ENCODE peak calls at places on chromosomes 12 and 14, in ten cellular contexts. One of them, this sample, is unnamed.

GRCh38 chr12:77777274-77777673 is 53.4 kb upstream of the NAV3 start:
- DNase-seq in fibroblast of the conjunctiva: no peak
- DNase-seq in brain microvascular endothelial cell: no peak
- DNase-seq in iPS-NIHi11: no peak
- DNase-seq in Calu3: no peak
- DNase-seq in mucosa of descending colon: no peak
- DNase-seq in left ventricle myocardium inferior: no peak
- DNase-seq in activated T-helper 1 cell treated with Interleukin-2 at 50 U/mL for 16 hours: no peak
- DNase-seq in GM12865: no peak
- DNase-seq in nucleus accumbens: no peak
- DNase-seq in this sample: no peak

GRCh38 chr12:19683178-19683927 is 244.1 kb downstream of the AEBP2 start:
- DNase-seq in fibroblast of the conjunctiva: no peak
- DNase-seq in brain microvascular endothelial cell: peak; percentile 59
- DNase-seq in iPS-NIHi11: no peak
- DNase-seq in Calu3: no peak
- DNase-seq in mucosa of descending colon: no peak
- DNase-seq in left ventricle myocardium inferior: no peak
- DNase-seq in activated T-helper 1 cell treated with Interleukin-2 at 50 U/mL for 16 hours: no peak
- DNase-seq in GM12865: no peak
- DNase-seq in nucleus accumbens: no peak
- DNase-seq in this sample: no peak

GRCh38 chr14:72434856-72435255 is 459.0 kb downstream of the DPF3 start:
- DNase-seq in fibroblast of the conjunctiva: no peak
- DNase-seq in brain microvascular endothelial cell: no peak
- DNase-seq in iPS-NIHi11: no peak
- DNase-seq in Calu3: no peak
- DNase-seq in mucosa of descending colon: no peak
- DNase-seq in left ventricle myocardium inferior: no peak
- DNase-seq in activated T-helper 1 cell treated with Interleukin-2 at 50 U/mL for 16 hours: no peak
- DNase-seq in GM12865: no peak
- DNase-seq in nucleus accumbens: no peak
- DNase-seq in this sample: no peak

GRCh38 chr12:51915003-51915625 is 7.8 kb downstream of the ACVRL1 start:
- DNase-seq in fibroblast of the conjunctiva: no peak
- DNase-seq in brain microvascular endothelial cell: no peak
- DNase-seq in iPS-NIHi11: no peak
- DNase-seq in Calu3: no peak
- DNase-seq in mucosa of descending colon: no peak
- DNase-seq in left ventricle myocardium inferior: no peak
- DNase-seq in activated T-helper 1 cell treated with Interleukin-2 at 50 U/mL for 16 hours: no peak
- DNase-seq in GM12865: no peak
- DNase-seq in nucleus accumbens: no peak
- DNase-seq in this sample: no peak

GRCh38 chr12:76685246-76685678 is 78.7 kb upstream of the ZDHHC17 start:
- DNase-seq in fibroblast of the conjunctiva: peak; percentile 30
- DNase-seq in brain microvascular endothelial cell: peak; percentile 28
- DNase-seq in iPS-NIHi11: peak; percentile 55
- DNase-seq in Calu3: no peak
- DNase-seq in mucosa of descending colon: peak; percentile 25
- DNase-seq in left ventricle myocardium inferior: peak; percentile 37
- DNase-seq in activated T-helper 1 cell treated with Interleukin-2 at 50 U/mL for 16 hours: no peak
- DNase-seq in GM12865: no peak
- DNase-seq in nucleus accumbens: peak; percentile 5
- DNase-seq in this sample: peak; percentile 61

GRCh38 chr12:128814411-128815261 is 9.1 kb downstream of the SLC15A4 start:
- DNase-seq in fibroblast of the conjunctiva: no peak
- DNase-seq in brain microvascular endothelial cell: no peak
- DNase-seq in iPS-NIHi11: no peak
- DNase-seq in Calu3: no peak
- DNase-seq in mucosa of descending colon: no peak
- DNase-seq in left ventricle myocardium inferior: no peak
- DNase-seq in activated T-helper 1 cell treated with Interleukin-2 at 50 U/mL for 16 hours: no peak
- DNase-seq in GM12865: no peak
- DNase-seq in nucleus accumbens: no peak
- DNase-seq in this sample: no peak

GRCh38 chr12:45644521-45644920 is 85.0 kb upstream of the ARID2 start:
- DNase-seq in fibroblast of the conjunctiva: no peak
- DNase-seq in brain microvascular endothelial cell: no peak
- DNase-seq in iPS-NIHi11: no peak
- DNase-seq in Calu3: no peak
- DNase-seq in mucosa of descending colon: peak; percentile 8
- DNase-seq in left ventricle myocardium inferior: no peak
- DNase-seq in activated T-helper 1 cell treated with Interleukin-2 at 50 U/mL for 16 hours: no peak
- DNase-seq in GM12865: peak; percentile 30
- DNase-seq in nucleus accumbens: no peak
- DNase-seq in this sample: no peak

GRCh38 chr12:12358528-12358927 is 1.6 kb downstream of the BORCS5 start:
- DNase-seq in fibroblast of the conjunctiva: no peak
- DNase-seq in brain microvascular endothelial cell: no peak
- DNase-seq in iPS-NIHi11: no peak
- DNase-seq in Calu3: no peak
- DNase-seq in mucosa of descending colon: no peak
- DNase-seq in left ventricle myocardium inferior: no peak
- DNase-seq in activated T-helper 1 cell treated with Interleukin-2 at 50 U/mL for 16 hours: no peak
- DNase-seq in GM12865: peak; percentile 49
- DNase-seq in nucleus accumbens: no peak
- DNase-seq in this sample: no peak

GRCh38 chr12:128307791-128308190 is 40.8 kb downstream of the TMEM132C start:
- DNase-seq in fibroblast of the conjunctiva: no peak
- DNase-seq in brain microvascular endothelial cell: no peak
- DNase-seq in iPS-NIHi11: no peak
- DNase-seq in Calu3: no peak
- DNase-seq in mucosa of descending colon: no peak
- DNase-seq in left ventricle myocardium inferior: no peak
- DNase-seq in activated T-helper 1 cell treated with Interleukin-2 at 50 U/mL for 16 hours: no peak
- DNase-seq in GM12865: no peak
- DNase-seq in nucleus accumbens: no peak
- DNase-seq in this sample: no peak

GRCh38 chr12:123937707-123938600 is 34.7 kb downstream of the CCDC92 start:
- DNase-seq in fibroblast of the conjunctiva: no peak
- DNase-seq in brain microvascular endothelial cell: no peak
- DNase-seq in iPS-NIHi11: no peak
- DNase-seq in Calu3: no peak
- DNase-seq in mucosa of descending colon: peak; percentile 21
- DNase-seq in left ventricle myocardium inferior: no peak
- DNase-seq in activated T-helper 1 cell treated with Interleukin-2 at 50 U/mL for 16 hours: peak; percentile 36
- DNase-seq in GM12865: no peak
- DNase-seq in nucleus accumbens: no peak
- DNase-seq in this sample: no peak

GRCh38 chr12:41439858-41440257 is 251.7 kb downstream of the PDZRN4 start:
- DNase-seq in fibroblast of the conjunctiva: no peak
- DNase-seq in brain microvascular endothelial cell: no peak
- DNase-seq in iPS-NIHi11: no peak
- DNase-seq in Calu3: no peak
- DNase-seq in mucosa of descending colon: no peak
- DNase-seq in left ventricle myocardium inferior: no peak
- DNase-seq in activated T-helper 1 cell treated with Interleukin-2 at 50 U/mL for 16 hours: no peak
- DNase-seq in GM12865: no peak
- DNase-seq in nucleus accumbens: no peak
- DNase-seq in this sample: no peak

GRCh38 chr12:99976762-99977161 is 8.0 kb downstream of the ANKS1B start:
- DNase-seq in fibroblast of the conjunctiva: no peak
- DNase-seq in brain microvascular endothelial cell: no peak
- DNase-seq in iPS-NIHi11: no peak
- DNase-seq in Calu3: no peak
- DNase-seq in mucosa of descending colon: no peak
- DNase-seq in left ventricle myocardium inferior: no peak
- DNase-seq in activated T-helper 1 cell treated with Interleukin-2 at 50 U/mL for 16 hours: no peak
- DNase-seq in GM12865: no peak
- DNase-seq in nucleus accumbens: no peak
- DNase-seq in this sample: no peak

GRCh38 chr14:30385925-30386324 is 173.0 kb upstream of the G2E3 start:
- DNase-seq in fibroblast of the conjunctiva: no peak
- DNase-seq in brain microvascular endothelial cell: no peak
- DNase-seq in iPS-NIHi11: no peak
- DNase-seq in Calu3: no peak
- DNase-seq in mucosa of descending colon: no peak
- DNase-seq in left ventricle myocardium inferior: no peak
- DNase-seq in activated T-helper 1 cell treated with Interleukin-2 at 50 U/mL for 16 hours: no peak
- DNase-seq in GM12865: no peak
- DNase-seq in nucleus accumbens: no peak
- DNase-seq in this sample: no peak

GRCh38 chr14:74459289-74459946 is 33.4 kb upstream of the SYNDIG1L start:
- DNase-seq in fibroblast of the conjunctiva: peak; percentile 16
- DNase-seq in brain microvascular endothelial cell: peak; percentile 70
- DNase-seq in iPS-NIHi11: peak; percentile 81
- DNase-seq in Calu3: peak; percentile 64
- DNase-seq in mucosa of descending colon: peak; percentile 13
- DNase-seq in left ventricle myocardium inferior: no peak
- DNase-seq in activated T-helper 1 cell treated with Interleukin-2 at 50 U/mL for 16 hours: no peak
- DNase-seq in GM12865: peak; percentile 42
- DNase-seq in nucleus accumbens: no peak
- DNase-seq in this sample: no peak

GRCh38 chr12:129200576-129200975 is 347.3 kb downstream of the GLT1D1 start:
- DNase-seq in fibroblast of the conjunctiva: no peak
- DNase-seq in brain microvascular endothelial cell: no peak
- DNase-seq in iPS-NIHi11: no peak
- DNase-seq in Calu3: no peak
- DNase-seq in mucosa of descending colon: no peak
- DNase-seq in left ventricle myocardium inferior: no peak
- DNase-seq in activated T-helper 1 cell treated with Interleukin-2 at 50 U/mL for 16 hours: no peak
- DNase-seq in GM12865: no peak
- DNase-seq in nucleus accumbens: no peak
- DNase-seq in this sample: no peak

GRCh38 chr14:61573748-61574513 is 121.4 kb upstream of the HIF1A start:
- DNase-seq in fibroblast of the conjunctiva: no peak
- DNase-seq in brain microvascular endothelial cell: no peak
- DNase-seq in iPS-NIHi11: no peak
- DNase-seq in Calu3: no peak
- DNase-seq in mucosa of descending colon: no peak
- DNase-seq in left ventricle myocardium inferior: no peak
- DNase-seq in activated T-helper 1 cell treated with Interleukin-2 at 50 U/mL for 16 hours: no peak
- DNase-seq in GM12865: no peak
- DNase-seq in nucleus accumbens: no peak
- DNase-seq in this sample: peak; percentile 46

GRCh38 chr14:52835122-52835903 is 43.9 kb upstream of the GNPNAT1 start:
- DNase-seq in fibroblast of the conjunctiva: peak; percentile 41
- DNase-seq in brain microvascular endothelial cell: peak; percentile 85
- DNase-seq in iPS-NIHi11: peak; percentile 35
- DNase-seq in Calu3: no peak
- DNase-seq in mucosa of descending colon: no peak
- DNase-seq in left ventricle myocardium inferior: no peak
- DNase-seq in activated T-helper 1 cell treated with Interleukin-2 at 50 U/mL for 16 hours: no peak
- DNase-seq in GM12865: no peak
- DNase-seq in nucleus accumbens: peak; percentile 26
- DNase-seq in this sample: peak; percentile 68

GRCh38 chr14:54975856-54976255 is 51.0 kb downstream of the WDHD1 start:
- DNase-seq in fibroblast of the conjunctiva: no peak
- DNase-seq in brain microvascular endothelial cell: peak; percentile 11
- DNase-seq in iPS-NIHi11: no peak
- DNase-seq in Calu3: no peak
- DNase-seq in mucosa of descending colon: no peak
- DNase-seq in left ventricle myocardium inferior: no peak
- DNase-seq in activated T-helper 1 cell treated with Interleukin-2 at 50 U/mL for 16 hours: no peak
- DNase-seq in GM12865: no peak
- DNase-seq in nucleus accumbens: no peak
- DNase-seq in this sample: no peak

GRCh38 chr12:93813972-93814821 is 137.0 kb downstream of the CRADD start:
- DNase-seq in fibroblast of the conjunctiva: peak; percentile 89
- DNase-seq in brain microvascular endothelial cell: peak; percentile 64
- DNase-seq in iPS-NIHi11: no peak
- DNase-seq in Calu3: no peak
- DNase-seq in mucosa of descending colon: peak; percentile 58
- DNase-seq in left ventricle myocardium inferior: peak; percentile 84
- DNase-seq in activated T-helper 1 cell treated with Interleukin-2 at 50 U/mL for 16 hours: no peak
- DNase-seq in GM12865: peak; percentile 28
- DNase-seq in nucleus accumbens: peak; percentile 33
- DNase-seq in this sample: peak; percentile 79

GRCh38 chr14:64098120-64098519 is 196.1 kb downstream of the ESR2 start:
- DNase-seq in fibroblast of the conjunctiva: no peak
- DNase-seq in brain microvascular endothelial cell: no peak
- DNase-seq in iPS-NIHi11: no peak
- DNase-seq in Calu3: no peak
- DNase-seq in mucosa of descending colon: peak; percentile 74
- DNase-seq in left ventricle myocardium inferior: no peak
- DNase-seq in activated T-helper 1 cell treated with Interleukin-2 at 50 U/mL for 16 hours: no peak
- DNase-seq in GM12865: no peak
- DNase-seq in nucleus accumbens: no peak
- DNase-seq in this sample: no peak

GRCh38 chr12:27782481-27782880 is 2.4 kb upstream of the MANSC4 start:
- DNase-seq in fibroblast of the conjunctiva: no peak
- DNase-seq in brain microvascular endothelial cell: no peak
- DNase-seq in iPS-NIHi11: no peak
- DNase-seq in Calu3: no peak
- DNase-seq in mucosa of descending colon: no peak
- DNase-seq in left ventricle myocardium inferior: no peak
- DNase-seq in activated T-helper 1 cell treated with Interleukin-2 at 50 U/mL for 16 hours: no peak
- DNase-seq in GM12865: no peak
- DNase-seq in nucleus accumbens: no peak
- DNase-seq in this sample: no peak

GRCh38 chr12:132450391-132451171 is 39.4 kb upstream of the FBRSL1 start:
- DNase-seq in fibroblast of the conjunctiva: no peak
- DNase-seq in brain microvascular endothelial cell: no peak
- DNase-seq in iPS-NIHi11: no peak
- DNase-seq in Calu3: no peak
- DNase-seq in mucosa of descending colon: no peak
- DNase-seq in left ventricle myocardium inferior: no peak
- DNase-seq in activated T-helper 1 cell treated with Interleukin-2 at 50 U/mL for 16 hours: no peak
- DNase-seq in GM12865: no peak
- DNase-seq in nucleus accumbens: no peak
- DNase-seq in this sample: no peak

GRCh38 chr12:94621662-94622359 is 28.5 kb downstream of the TMCC3 start:
- DNase-seq in fibroblast of the conjunctiva: no peak
- DNase-seq in brain microvascular endothelial cell: peak; percentile 79
- DNase-seq in iPS-NIHi11: no peak
- DNase-seq in Calu3: peak; percentile 26
- DNase-seq in mucosa of descending colon: peak; percentile 42
- DNase-seq in left ventricle myocardium inferior: no peak
- DNase-seq in activated T-helper 1 cell treated with Interleukin-2 at 50 U/mL for 16 hours: no peak
- DNase-seq in GM12865: peak; percentile 91
- DNase-seq in nucleus accumbens: no peak
- DNase-seq in this sample: no peak

GRCh38 chr14:22549981-22550670 is 38.9 kb downstream of the DAD1 start:
- DNase-seq in fibroblast of the conjunctiva: no peak
- DNase-seq in brain microvascular endothelial cell: peak; percentile 39
- DNase-seq in iPS-NIHi11: peak; percentile 22
- DNase-seq in Calu3: no peak
- DNase-seq in mucosa of descending colon: no peak
- DNase-seq in left ventricle myocardium inferior: no peak
- DNase-seq in activated T-helper 1 cell treated with Interleukin-2 at 50 U/mL for 16 hours: peak; percentile 45
- DNase-seq in GM12865: peak; percentile 94
- DNase-seq in nucleus accumbens: no peak
- DNase-seq in this sample: no peak

GRCh38 chr12:22687677-22688076 is 62.7 kb downstream of the ETNK1 start:
- DNase-seq in fibroblast of the conjunctiva: no peak
- DNase-seq in brain microvascular endothelial cell: peak; percentile 56
- DNase-seq in iPS-NIHi11: no peak
- DNase-seq in Calu3: no peak
- DNase-seq in mucosa of descending colon: no peak
- DNase-seq in left ventricle myocardium inferior: no peak
- DNase-seq in activated T-helper 1 cell treated with Interleukin-2 at 50 U/mL for 16 hours: no peak
- DNase-seq in GM12865: peak; percentile 66
- DNase-seq in nucleus accumbens: no peak
- DNase-seq in this sample: peak; percentile 14

GRCh38 chr12:83197483-83197914 is 510.8 kb downstream of the TMTC2 start:
- DNase-seq in fibroblast of the conjunctiva: no peak
- DNase-seq in brain microvascular endothelial cell: no peak
- DNase-seq in iPS-NIHi11: peak; percentile 7
- DNase-seq in Calu3: no peak
- DNase-seq in mucosa of descending colon: no peak
- DNase-seq in left ventricle myocardium inferior: no peak
- DNase-seq in activated T-helper 1 cell treated with Interleukin-2 at 50 U/mL for 16 hours: no peak
- DNase-seq in GM12865: no peak
- DNase-seq in nucleus accumbens: no peak
- DNase-seq in this sample: no peak

GRCh38 chr12:38392584-38393144 is 76.1 kb downstream of the ALG10B start:
- DNase-seq in fibroblast of the conjunctiva: no peak
- DNase-seq in brain microvascular endothelial cell: no peak
- DNase-seq in iPS-NIHi11: no peak
- DNase-seq in Calu3: peak; percentile 29
- DNase-seq in mucosa of descending colon: no peak
- DNase-seq in left ventricle myocardium inferior: no peak
- DNase-seq in activated T-helper 1 cell treated with Interleukin-2 at 50 U/mL for 16 hours: no peak
- DNase-seq in GM12865: peak; percentile 17
- DNase-seq in nucleus accumbens: no peak
- DNase-seq in this sample: no peak

GRCh38 chr14:31336646-31337045 is 83.7 kb downstream of the HEATR5A start:
- DNase-seq in fibroblast of the conjunctiva: peak; percentile 40
- DNase-seq in brain microvascular endothelial cell: peak; percentile 3
- DNase-seq in iPS-NIHi11: no peak
- DNase-seq in Calu3: no peak
- DNase-seq in mucosa of descending colon: no peak
- DNase-seq in left ventricle myocardium inferior: no peak
- DNase-seq in activated T-helper 1 cell treated with Interleukin-2 at 50 U/mL for 16 hours: no peak
- DNase-seq in GM12865: no peak
- DNase-seq in nucleus accumbens: no peak
- DNase-seq in this sample: no peak

This sample was measured in putamen.